ENCODE peak calls at places on chromosome 11, in eight cellular contexts. X is GM23248; M is Right ventricle myocardium inferior; C is activated CD4-positive, alpha-beta T cell treated with anti-CD3 and anti-CD28 coated beads, Interleukin-2, amount 50 U/mL, for 24 hours; W is MCF 10A; I is activated naive CD8-positive, alpha-beta T cell treated with anti-CD3 and anti-CD28 coated beads, Interleukin-2, amount 50 U/mL, for 24 hours; A is ecto neural progenitor cell; N is AG04450. J is an unnamed sample.

GRCh38 chr11:15119352-15119751 is 4.6 kb downstream of the INSC start:
- DNase-seq in X (no peak), M (no peak), C (no peak), W (no peak), I (no peak), A (no peak), N (no peak), J (no peak)

GRCh38 chr11:101288392-101288791 is 158.8 kb upstream of the PGR start:
- DNase-seq in X (no peak), M (no peak), C (no peak), W (no peak), I (no peak), A (no peak), N (no peak), J (no peak)

GRCh38 chr11:112612283-112612849 is 348.9 kb upstream of the NCAM1 start:
- DNase-seq in X (no peak), M (no peak), C (no peak), W (peak; percentile 36), I (no peak), A (peak; percentile 66), N (no peak), J (no peak)

GRCh38 chr11:32884770-32885384 is 7.7 kb upstream of the QSER1 start:
- DNase-seq in X (peak; percentile 44), M (no peak), C (no peak), W (peak; percentile 26), I (no peak), A (no peak), N (no peak), J (no peak)

GRCh38 chr11:119723952-119724325 is 5.1 kb downstream of the NECTIN1 start:
- DNase-seq in X (no peak), M (peak; percentile 35), C (no peak), W (no peak), I (no peak), A (no peak), N (no peak), J (no peak)

GRCh38 chr11:93053864-93054263 is 84.4 kb downstream of the MTNR1B start:
- DNase-seq in X (no peak), M (no peak), C (no peak), W (no peak), I (no peak), A (no peak), N (no peak), J (no peak)

GRCh38 chr11:134253189-134253993 is at the start of the genes ACAD8 and THYN1:
- DNase-seq in X (peak; percentile 98), M (peak; percentile 97), C (peak; percentile 84), W (peak; percentile 97), I (peak; percentile 94), A (peak; percentile 97), N (peak; percentile 92), J (peak; percentile 96)

GRCh38 chr11:1839924-1840779 is 1.4 kb downstream of the TNNI2 start:
- DNase-seq in X (no peak), M (peak; percentile 91), C (no peak), W (no peak), I (no peak), A (no peak), N (no peak), J (no peak)

GRCh38 chr11:42967653-42968052 is 344.1 kb upstream of the API5 start:
- DNase-seq in X (no peak), M (no peak), C (no peak), W (no peak), I (no peak), A (no peak), N (no peak), J (no peak)

GRCh38 chr11:34613462-34614183 is 7.3 kb upstream of the EHF start:
- DNase-seq in X (no peak), M (no peak), C (no peak), W (no peak), I (no peak), A (no peak), N (no peak), J (no peak)

GRCh38 chr11:61189933-61190332 is 13.4 kb upstream of the PGA3 start:
- DNase-seq in X (no peak), M (no peak), C (no peak), W (no peak), I (no peak), A (no peak), N (no peak), J (no peak)

GRCh38 chr11:113400631-113401230 is 13.2 kb downstream of the ANKK1 start:
- DNase-seq in X (no peak), M (no peak), C (no peak), W (no peak), I (no peak), A (no peak), N (no peak), J (no peak)

J was measured in type B pancreatic cell.